ENCODE peak calls at places on chromosomes 2 and 18, in four cellular contexts. C is Panc1, A is HepG2, X is K562. H is an unnamed sample.

GRCh38 chr2:99615247-99615771 is 125.5 kb upstream of the REV1 start:
- DNase-seq in X (no peak), C (no peak), A (peak; percentile 33), H (peak; percentile 21)

GRCh38 chr2:219161097-219161496 is 482 bp upstream of the NHEJ1 start:
- DNase-seq in A (peak; percentile 24), C (no peak), X (no peak), H (no peak)

GRCh38 chr2:79994915-79995419 is 309.6 kb downstream of the LRRTM1 start:
- DNase-seq in C (no peak), X (no peak), A (no peak), H (no peak)

GRCh38 chr18:26909599-26910290 is 44.2 kb upstream of the AQP4 start:
- DNase-seq in X (no peak), A (peak; percentile 1), C (no peak), H (no peak)

GRCh38 chr2:112026509-112026908 is 28.6 kb upstream of the TMEM87B start:
- DNase-seq in C (no peak), A (no peak), X (peak; percentile 37), H (no peak)

GRCh38 chr2:205198130-205198505 is 484.2 kb upstream of the NRP2 start:
- DNase-seq in A (no peak), X (no peak), C (no peak), H (no peak)

GRCh38 chr18:22694954-22695353 is 238.2 kb upstream of the RBBP8 start:
- DNase-seq in A (no peak), C (no peak), X (peak; percentile 20), H (peak; percentile 63)

GRCh38 chr18:34153711-34154110 is 71.0 kb downstream of the NOL4 start:
- DNase-seq in C (peak; percentile 5), A (peak; percentile 23), X (no peak), H (no peak)

GRCh38 chr2:169715379-169716228 is 18.0 kb upstream of the KLHL23 start:
- DNase-seq in A (peak; percentile 98), C (no peak), X (peak; percentile 41), H (no peak)

GRCh38 chr2:219636941-219637841 is 9.8 kb downstream of the SLC4A3 start:
- DNase-seq in C (no peak), A (no peak), X (no peak), H (no peak)

GRCh38 chr2:32427672-32428622 is 71.1 kb downstream of the BIRC6 start:
- DNase-seq in X (no peak), A (no peak), C (no peak), H (no peak)

GRCh38 chr2:34096552-34097171 is 497.6 kb upstream of the FAM98A start:
- DNase-seq in A (peak; percentile 53), X (peak; percentile 39), C (peak; percentile 65), H (peak; percentile 32)

GRCh38 chr2:20421336-20421987 is 25.4 kb upstream of the RHOB start:
- DNase-seq in X (no peak), C (no peak), A (no peak), H (no peak)

GRCh38 chr2:195716466-195716865 is 59.4 kb downstream of the SLC39A10 start:
- DNase-seq in X (no peak), A (no peak), C (no peak), H (no peak)

GRCh38 chr2:65939687-65940086 is 495.2 kb upstream of the MEIS1 start:
- DNase-seq in X (no peak), A (no peak), C (no peak), H (no peak)

GRCh38 chr2:221549143-221549542 is 23.0 kb downstream of the EPHA4 start:
- DNase-seq in C (no peak), X (no peak), A (no peak), H (no peak)

GRCh38 chr2:212958757-212959295 is 192.6 kb downstream of the IKZF2 start:
- DNase-seq in A (no peak), X (no peak), C (no peak), H (no peak)

GRCh38 chr2:37439131-37439642 is 94.8 kb downstream of the QPCT start:
- DNase-seq in A (no peak), X (no peak), C (no peak), H (no peak)

GRCh38 chr2:48065096-48065495 is 158.8 kb upstream of the FBXO11 start:
- DNase-seq in C (no peak), A (no peak), X (no peak), H (no peak)

GRCh38 chr2:30758315-30758714 is 48.9 kb downstream of the CAPN13 start:
- DNase-seq in A (no peak), C (no peak), X (no peak), H (no peak)

GRCh38 chr2:102321954-102322719 is 10.8 kb downstream of the IL1RL1 start:
- DNase-seq in C (no peak), X (no peak), A (no peak), H (no peak)

GRCh38 chr2:17255071-17255470 is 263.2 kb downstream of the RAD51AP2 start:
- DNase-seq in A (no peak), X (no peak), C (no peak), H (no peak)

GRCh38 chr18:28015671-28016070 is 161.3 kb downstream of the CDH2 start:
- DNase-seq in C (no peak), A (no peak), X (no peak), H (no peak)

GRCh38 chr18:51350081-51350480 is 152.6 kb upstream of the MEX3C start:
- DNase-seq in X (no peak), C (no peak), A (no peak), H (no peak)

GRCh38 chr2:226185613-226186211 is 613.9 kb downstream of the IRS1 start:
- DNase-seq in X (no peak), C (peak; percentile 7), A (no peak), H (peak; percentile 84)

GRCh38 chr2:213317929-213318328 is 33.7 kb downstream of the SPAG16 start:
- DNase-seq in C (no peak), A (no peak), X (no peak), H (no peak)

GRCh38 chr2:121880283-121880682 is 124.8 kb downstream of the TSN start:
- DNase-seq in C (no peak), A (no peak), X (no peak), H (no peak)

GRCh38 chr2:109612991-109613921 is 510 bp downstream of the SEPTIN10 start:
- DNase-seq in C (no peak), A (peak; percentile 48), X (no peak), H (no peak)

GRCh38 chr2:149371476-149371875 is 41.1 kb downstream of the LYPD6 start:
- DNase-seq in C (no peak), X (no peak), A (no peak), H (no peak)

GRCh38 chr2:197327073-197327775 is 16.6 kb upstream of the ANKRD44 start:
- DNase-seq in C (no peak), A (no peak), X (no peak), H (no peak)

DNA sequence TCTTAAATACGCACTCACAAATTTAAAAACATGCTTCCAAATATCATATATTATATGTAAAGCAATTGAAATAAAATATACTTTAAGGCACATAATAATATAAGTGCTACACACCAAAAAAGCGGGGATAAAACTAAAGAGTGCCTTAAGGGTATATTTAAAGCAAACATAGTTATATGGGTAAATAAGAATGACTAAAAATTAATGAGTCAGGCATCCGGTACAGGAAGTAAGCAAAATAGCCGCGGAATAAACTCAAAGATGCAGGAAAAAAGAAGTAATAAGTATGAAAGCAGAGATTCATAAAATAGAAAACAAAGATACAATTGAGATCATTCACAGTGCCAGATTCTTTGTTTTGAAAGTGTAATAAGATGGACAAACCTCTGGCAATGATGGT is 503.5 kb upstream of the SOX11 start:
- DNase-seq in C (no peak), A (no peak), X (no peak), H (no peak)
- TF ChIP-seq SIN3A in C (no peak), A (no peak), X (no peak), H (no peak)

DNA sequence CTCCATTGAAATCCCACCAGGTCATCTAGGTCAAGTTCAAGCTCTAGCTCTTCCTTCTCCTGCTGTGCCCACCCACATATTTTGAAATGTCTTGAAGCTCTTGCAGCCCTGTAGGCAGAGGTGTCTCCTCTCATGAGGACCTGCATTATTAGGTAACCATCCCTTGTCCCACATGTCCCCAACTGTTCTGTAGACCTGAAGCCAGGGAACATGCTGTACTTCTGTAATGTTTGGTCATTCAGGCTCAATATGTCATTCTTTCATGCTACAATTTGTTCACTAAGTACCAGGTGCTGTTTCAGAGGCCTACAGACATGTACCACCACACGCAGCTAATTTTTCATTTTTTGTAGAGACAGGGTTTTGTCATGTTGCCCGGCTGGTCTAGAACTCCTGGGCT is 22.2 kb downstream of the SLC3A1 start:
- DNase-seq in C (no peak), X (no peak), A (no peak), H (no peak)
- TF ChIP-seq TCF7L2 in C (no peak), X (no peak), A (no peak), H (no peak)

GRCh38 chr2:55609193-55609794 is 8.1 kb downstream of the PPP4R3B start:
- DNase-seq in C (no peak), A (no peak), X (peak; percentile 27), H (no peak)
- TF ChIP-seq SIN3A in C (no peak), A (no peak), X (no peak), H (no peak)

GRCh38 chr2:45438872-45439665 is 172.0 kb downstream of the SRBD1 start:
- DNase-seq in X (peak; percentile 16), C (no peak), A (no peak), H (no peak)

GRCh38 chr2:45436456-45436855 is 174.6 kb downstream of the SRBD1 start:
- DNase-seq in A (no peak), C (no peak), X (no peak), H (no peak)

GRCh38 chr2:45432406-45432805 is 178.7 kb downstream of the SRBD1 start:
- DNase-seq in A (no peak), X (no peak), C (no peak), H (no peak)

GRCh38 chr2:45433363-45433762 is 177.7 kb downstream of the SRBD1 start:
- DNase-seq in A (no peak), C (no peak), X (no peak), H (no peak)

DNA sequence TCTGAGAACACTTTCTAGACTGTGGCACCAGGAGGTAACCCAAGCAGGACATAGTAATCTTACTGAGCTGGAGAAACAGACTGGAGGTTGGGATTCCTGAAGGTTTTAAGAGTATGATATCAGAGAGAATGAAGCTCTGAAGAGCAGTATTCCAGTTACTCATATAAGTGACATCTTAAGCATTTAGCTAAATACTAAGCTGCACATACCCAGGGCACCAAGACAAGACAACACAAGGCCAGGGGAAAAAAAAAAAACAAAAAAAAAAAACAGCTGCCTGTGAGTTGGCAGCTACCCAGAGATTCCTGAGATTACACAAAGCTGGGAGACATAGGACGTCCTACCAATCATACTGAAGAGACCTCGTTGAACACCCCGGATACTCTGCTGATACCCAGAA is 175.8 kb downstream of the SRBD1 start:
- DNase-seq in X (no peak), C (no peak), A (no peak), H (no peak)
- TF ChIP-seq TCF7L2 in X (no peak), C (no peak), A (no peak), H (no peak)